ENCODE peak calls at places on chromosomes 12 and 14, in four cellular contexts. B, M, E and R are unnamed samples.

GRCh38 chr12:12456637-12457036 is 99.8 kb downstream of the BORCS5 start:
- DNase-seq in B (no peak), M (no peak), E (no peak), R (no peak)

GRCh38 chr12:22353615-22354325 is 19.3 kb upstream of the ST8SIA1 start:
- DNase-seq in B (no peak), M (no peak), E (no peak), R (no peak)

GRCh38 chr12:43812926-43813325 is 6.8 kb upstream of the TWF1 start:
- DNase-seq in B (no peak), M (no peak), E (no peak), R (no peak)

GRCh38 chr12:106081606-106082005 is 57.1 kb downstream of the NUAK1 start:
- DNase-seq in B (peak; percentile 54), M (no peak), E (no peak), R (no peak)

GRCh38 chr12:67885370-67886169 is 103.7 kb upstream of the IFNG-AS1 start:
- DNase-seq in B (no peak), M (no peak), E (no peak), R (no peak)

GRCh38 chr12:21516281-21516680 is 9.8 kb upstream of the SPX start:
- DNase-seq in B (no peak), M (no peak), E (no peak), R (no peak)

GRCh38 chr12:47820631-47821345 is 1.1 kb upstream of the HDAC7 start:
- DNase-seq in B (peak; percentile 88), M (no peak), E (peak; percentile 61), R (peak; percentile 90)

GRCh38 chr14:59130472-59130871 is 58.0 kb upstream of the DAAM1 start:
- DNase-seq in B (no peak), M (no peak), E (no peak), R (no peak)

GRCh38 chr14:87131879-87132278 is 861.1 kb downstream of the GALC start:
- DNase-seq in B (no peak), M (no peak), E (no peak), R (peak; percentile 78)

GRCh38 chr12:6312529-6313325 is 2.2 kb downstream of the PLEKHG6 start:
- DNase-seq in B (no peak), M (peak; percentile 94), E (no peak), R (no peak)

GRCh38 chr14:101578489-101578888 is 17.2 kb downstream of the DIO3 start:
- DNase-seq in B (no peak), M (no peak), E (no peak), R (no peak)

GRCh38 chr12:29612912-29613311 is 115.4 kb upstream of the OVCH1 start:
- DNase-seq in B (no peak), M (no peak), E (no peak), R (no peak)

GRCh38 chr14:65101631-65102440 is 481 bp downstream of the MAX start:
- DNase-seq in B (no peak), M (no peak), E (peak; percentile 57), R (no peak)

GRCh38 chr12:47156167-47156736 is 76.5 kb upstream of the AMIGO2 start:
- DNase-seq in B (no peak), M (no peak), E (no peak), R (no peak)

GRCh38 chr12:131639270-131639940 is 71.5 kb upstream of the SFSWAP start:
- DNase-seq in B (no peak), M (no peak), E (peak; percentile 39), R (no peak)

GRCh38 chr14:105061428-105062047 is 3.7 kb downstream of the GPR132 start:
- DNase-seq in B (no peak), M (no peak), E (no peak), R (no peak)

DNA sequence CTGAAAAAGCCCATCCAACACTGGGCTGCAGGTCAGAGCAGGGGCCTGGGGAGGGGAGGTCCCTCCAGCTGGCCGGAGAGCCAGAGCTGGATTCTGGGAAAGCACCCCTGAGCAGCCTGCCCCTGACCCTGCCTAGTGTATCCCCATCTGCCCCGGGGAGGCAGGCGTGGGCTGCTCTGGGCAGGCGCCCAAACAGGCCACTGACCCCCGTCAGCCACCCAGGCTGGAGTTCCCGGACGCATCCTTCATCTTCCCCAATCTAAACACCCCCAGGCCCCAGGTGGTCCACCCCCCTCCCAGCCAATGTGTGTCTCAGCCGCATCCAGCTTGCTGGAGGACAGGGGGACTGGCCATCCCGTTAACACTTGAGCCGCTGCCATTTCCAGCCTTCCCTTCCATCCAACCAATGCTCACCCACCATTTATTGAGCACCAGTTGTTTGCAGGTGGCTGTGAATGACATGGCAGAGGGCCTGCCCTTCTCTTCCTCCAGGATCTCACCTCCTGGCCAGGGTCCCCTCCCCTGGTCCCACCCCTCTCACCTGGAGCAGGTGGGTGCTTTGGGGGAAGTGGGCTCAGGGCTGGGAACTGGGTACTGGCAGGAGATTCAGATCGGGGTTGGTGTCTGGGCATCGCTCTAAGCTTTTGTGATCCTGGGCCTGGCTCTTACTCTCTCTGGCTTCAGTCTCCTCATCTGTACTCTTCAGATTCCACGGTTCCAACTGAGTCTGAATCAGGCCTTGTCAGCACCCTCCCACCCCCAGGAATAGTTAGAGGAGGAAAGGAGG is 743 bp upstream of the DTX1 start:
- DNase-seq in B (no peak), M (no peak), E (no peak), R (no peak)
- TF ChIP-seq JUND in B (no peak), M (no peak), E (no peak), R (no peak)

GRCh38 chr12:112275836-112276235 is 106.4 kb downstream of the HECTD4 start:
- DNase-seq in B (no peak), M (no peak), E (no peak), R (no peak)
- TF ChIP-seq JUND in B (no peak), M (no peak), E (no peak), R (no peak)

DNA sequence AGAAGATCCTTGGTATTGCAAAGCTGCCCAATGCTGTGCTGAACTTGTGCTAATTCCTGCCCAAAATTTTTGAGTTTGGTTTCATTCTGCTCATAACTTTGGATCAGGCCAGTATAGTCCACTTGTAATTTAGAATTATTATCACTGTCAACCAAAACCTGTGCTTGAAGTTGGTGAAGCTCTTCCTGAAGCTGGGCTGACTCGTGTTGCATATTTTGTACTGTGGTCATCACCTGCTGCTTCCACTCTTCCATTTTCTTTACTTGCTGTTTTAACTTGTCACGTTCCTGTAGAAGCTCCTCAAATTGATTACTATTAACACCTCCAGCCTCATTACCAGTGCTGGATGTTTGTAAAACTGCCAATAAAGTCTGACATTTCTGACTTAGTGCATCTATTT is 35.8 kb downstream of the TRIP11 start:
- DNase-seq in B (no peak), M (no peak), E (no peak), R (no peak)
- TF ChIP-seq JUND in B (no peak), M (no peak), E (no peak), R (no peak)

GRCh38 chr14:54500744-54501143 is 9.0 kb upstream of the CGRRF1 start:
- DNase-seq in B (no peak), M (no peak), E (no peak), R (no peak)
- TF ChIP-seq JUND in B (no peak), M (no peak), E (no peak), R (no peak)